ENCODE peak calls at places on chromosomes 12 and 14, in nine cellular contexts. G is right atrium auricular region; Z is effector memory CD8-positive, alpha-beta T cell; X is activated gamma-delta T cell treated with anti-CD3 and anti-CD28 coated beads, Interleukin-2, amount 50 U/mL, for 16 hours; F is DMS79; J is stimulated activated CD4-positive, alpha-beta T cell treated with anti-CD3 and anti-CD28 coated beads, Interleukin-2, amount 100 ng/mL, for 24 hours; C is HFFc6; O is H4; N is progenitor cell of endocrine pancreas. K is an unnamed sample.

GRCh38 chr14:89425931-89426330 is 8.9 kb upstream of the FOXN3 start:
- DNase-seq in F (no peak), N (no peak), Z (no peak), O (peak), X (no peak), G (peak), C (peak), J (no peak), K (no peak)

GRCh38 chr12:10453144-10453543 is at the start of gene KLRC1:
- DNase-seq in O (no peak), J (no peak), C (no peak), X (no peak), Z (no peak), G (no peak), N (no peak), F (no peak), K (no peak)

GRCh38 chr12:2198088-2198501 is 145.3 kb downstream of the CACNA1C start:
- DNase-seq in X (no peak), F (no peak), O (peak), G (no peak), Z (no peak), C (peak), J (no peak), N (no peak), K (no peak)

GRCh38 chr14:24436355-24437019 is 6.1 kb downstream of the SDR39U1 start:
- DNase-seq in Z (peak), G (no peak), O (peak), X (no peak), C (peak), J (peak), N (no peak), F (peak), K (peak)

GRCh38 chr12:53740130-53740491 is 11.7 kb downstream of the CISTR start:
- DNase-seq in G (no peak), X (no peak), O (no peak), J (no peak), N (no peak), Z (no peak), F (no peak), C (no peak), K (no peak)

GRCh38 chr12:62840311-62840710 is 94.6 kb downstream of the PPM1H start:
- DNase-seq in X (no peak), C (no peak), Z (no peak), G (no peak), N (no peak), F (no peak), J (no peak), O (no peak), K (no peak)

GRCh38 chr12:65740873-65741600 is 83.2 kb upstream of the HMGA2 start:
- DNase-seq in X (peak), G (no peak), J (peak), F (no peak), C (peak), N (peak), O (no peak), Z (peak), K (peak)

GRCh38 chr14:37903561-37904191 is 304.0 kb upstream of the SSTR1 start:
- DNase-seq in O (peak), J (no peak), G (no peak), N (no peak), C (peak), F (peak), X (no peak), Z (peak), K (peak)

GRCh38 chr14:36522972-36523685 is 3.1 kb upstream of the NKX2-1 start:
- DNase-seq in F (peak), C (no peak), O (no peak), Z (no peak), J (no peak), G (no peak), N (no peak), X (no peak), K (no peak)

GRCh38 chr12:58764100-58764953 is 156.0 kb downstream of the LRIG3 start:
- DNase-seq in C (peak), F (no peak), G (no peak), N (no peak), O (no peak), X (no peak), Z (no peak), J (no peak), K (no peak)

GRCh38 chr12:32052300-32052691 is 54.4 kb upstream of the BICD1 start:
- DNase-seq in G (no peak), C (no peak), O (no peak), N (no peak), J (no peak), X (no peak), Z (no peak), F (no peak), K (no peak)

GRCh38 chr12:108394196-108394595 is 55.1 kb upstream of the CMKLR1 start:
- DNase-seq in O (no peak), F (peak), G (no peak), N (no peak), C (no peak), J (no peak), X (no peak), Z (no peak), K (no peak)

GRCh38 chr12:8664228-8664963 is 1.8 kb upstream of the MFAP5 start:
- DNase-seq in X (no peak), O (no peak), C (no peak), G (peak), Z (no peak), J (no peak), N (no peak), F (no peak), K (no peak)

GRCh38 chr12:53232641-53233538 is 881 bp upstream of the RARG start:
- DNase-seq in X (no peak), J (no peak), G (no peak), C (no peak), O (peak), Z (peak), F (no peak), N (no peak), K (peak)

GRCh38 chr12:53513712-53514415 is 6.6 kb upstream of the NPFF start:
- DNase-seq in O (no peak), N (no peak), J (no peak), Z (no peak), C (no peak), F (no peak), G (no peak), X (no peak), K (no peak)

GRCh38 chr12:46900734-46901463 is 75.1 kb upstream of the SLC38A4 start:
- DNase-seq in J (no peak), N (no peak), Z (no peak), C (no peak), X (no peak), G (no peak), F (no peak), O (no peak), K (no peak)

GRCh38 chr12:9668141-9669018 is 1.1 kb upstream of the CLEC2D start:
- DNase-seq in X (no peak), Z (no peak), N (no peak), O (no peak), G (no peak), F (no peak), J (no peak), C (no peak), K (no peak)

GRCh38 chr12:63882844-63883243 is 38.3 kb downstream of the SRGAP1 start:
- DNase-seq in C (no peak), G (no peak), Z (no peak), X (no peak), O (peak), N (no peak), J (no peak), F (no peak), K (no peak)

GRCh38 chr12:66837311-66837627 is 158.4 kb upstream of the GRIP1 start:
- DNase-seq in J (no peak), G (no peak), O (no peak), X (no peak), Z (no peak), F (no peak), C (no peak), N (no peak), K (no peak)

GRCh38 chr12:15227004-15227679 is 5.9 kb upstream of the RERG start:
- DNase-seq in G (peak), N (no peak), X (no peak), F (no peak), Z (no peak), O (peak), C (peak), J (no peak), K (peak)

GRCh38 chr12:19893514-19893913 is 454.2 kb downstream of the AEBP2 start:
- DNase-seq in X (no peak), C (no peak), Z (no peak), O (peak), J (no peak), G (no peak), F (no peak), N (no peak), K (peak)

GRCh38 chr14:100900837-100901390 is 2.6 kb downstream of the RTL1 start:
- DNase-seq in O (peak), N (peak), X (no peak), J (peak), G (peak), Z (no peak), F (peak), C (no peak), K (peak)

GRCh38 chr12:58346032-58346632 is 404.8 kb downstream of the ATP23 start:
- DNase-seq in O (peak), J (no peak), N (no peak), C (peak), X (no peak), G (no peak), Z (no peak), F (no peak), K (peak)

GRCh38 chr14:55383039-55383438 is 28.6 kb downstream of the ATG14 start:
- DNase-seq in G (no peak), F (no peak), Z (no peak), X (no peak), O (peak), C (peak), N (no peak), J (no peak), K (no peak)

GRCh38 chr14:40417777-40418401 is 985.7 kb upstream of the FBXO33 start:
- DNase-seq in G (no peak), X (no peak), O (peak), J (no peak), Z (no peak), F (no peak), N (peak), C (no peak), K (peak)

GRCh38 chr14:45678163-45678562 is 425.2 kb upstream of the MIS18BP1 start:
- DNase-seq in O (no peak), C (no peak), X (no peak), Z (no peak), N (no peak), J (no peak), G (no peak), F (no peak), K (no peak)

GRCh38 chr14:80465541-80466220 is 254.4 kb upstream of the DIO2 start:
- DNase-seq in G (no peak), J (no peak), X (no peak), O (no peak), C (no peak), Z (no peak), N (no peak), F (peak), K (no peak)

GRCh38 chr12:95258803-95259202 is 41.2 kb downstream of the VEZT start:
- DNase-seq in N (no peak), Z (no peak), C (no peak), J (no peak), X (no peak), G (no peak), O (no peak), F (no peak), K (no peak)

GRCh38 chr12:108856428-108857157 is 790 bp downstream of the SSH1 start:
- DNase-seq in G (peak), O (peak), N (no peak), F (no peak), J (peak), Z (peak), X (peak), C (peak), K (no peak)

GRCh38 chr14:57390806-57391562 is 598 bp downstream of the NAA30 start:
- DNase-seq in G (no peak), Z (peak), J (peak), X (no peak), C (no peak), N (peak), O (no peak), F (peak), K (peak)

GRCh38 chr12:56358836-56359532 is 923 bp downstream of the STAT2 start:
- DNase-seq in X (no peak), G (no peak), F (no peak), C (peak), N (no peak), Z (no peak), J (no peak), O (peak), K (peak)

GRCh38 chr12:132399092-132400010 is 70.0 kb upstream of the GALNT9 start:
- DNase-seq in C (no peak), F (no peak), J (no peak), O (no peak), Z (no peak), G (no peak), N (no peak), X (no peak), K (no peak)

GRCh38 chr12:96889273-96889933 is 17.7 kb upstream of the NEDD1 start:
- DNase-seq in Z (no peak), X (no peak), J (no peak), F (peak), G (no peak), O (no peak), N (no peak), C (peak), K (no peak)

GRCh38 chr14:70641548-70642312 is at the start of gene TTC9:
- DNase-seq in O (no peak), X (no peak), F (peak), N (peak), G (no peak), Z (peak), J (peak), C (no peak), K (no peak)

GRCh38 chr14:20627337-20628032 is 14.0 kb downstream of the OR6S1 start:
- DNase-seq in N (no peak), Z (no peak), G (no peak), J (no peak), F (no peak), X (no peak), O (no peak), C (no peak), K (no peak)

GRCh38 chr12:112198120-112198733 is 72.9 kb downstream of the TRAFD1 start:
- DNase-seq in J (peak), N (peak), Z (peak), C (peak), G (no peak), X (peak), F (peak), O (peak), K (peak)

GRCh38 chr14:93332032-93332852 is 594 bp downstream of the BTBD7 start:
- DNase-seq in X (peak), F (no peak), O (no peak), Z (peak), N (peak), J (peak), C (peak), G (no peak), K (peak)